ENCODE peak calls at places on chromosome 15, in eight cellular contexts. U is renal cortical epithelial cell; X is CD8-positive, alpha-beta T cell; G is posterior cingulate gyrus; C is activated CD4-positive, alpha-beta T cell treated with anti-CD3 and anti-CD28 coated beads, Interleukin-2, amount 50 U/mL, for 4 hours; O is ovary; J is transverse colon; V is cerebellum. D is an unnamed sample.
A peak's percentile ranks its signal among the peaks of the same experiment; 100 is the strongest.

GRCh38 chr15:79467865-79468586 is 35.9 kb downstream of the MINAR1 start:
- DNase-seq in X (no peak), O (no peak), V (no peak), C (no peak), J (no peak), G (no peak), U (no peak), D (no peak)

GRCh38 chr15:28942046-28942445 is 56.3 kb downstream of the APBA2 start:
- DNase-seq in J (peak; percentile 34), V (no peak), C (peak; percentile 28), X (peak; percentile 34), U (no peak), O (no peak), G (no peak), D (no peak)

GRCh38 chr15:62741106-62741505 is 301.4 kb upstream of the TPM1 start:
- DNase-seq in G (no peak), O (no peak), X (no peak), J (no peak), V (no peak), U (no peak), C (no peak), D (no peak)

GRCh38 chr15:69160976-69161877 is 792 bp downstream of the GLCE start:
- DNase-seq in U (peak; percentile 26), G (peak; percentile 92), X (no peak), O (peak; percentile 31), J (peak; percentile 51), V (peak; percentile 60), C (peak; percentile 5), D (no peak)

GRCh38 chr15:48962662-48963523 is 826 bp downstream of the SHC4 start:
- DNase-seq in X (no peak), U (peak; percentile 34), G (peak; percentile 77), O (no peak), J (no peak), V (peak; percentile 14), C (no peak), D (peak; percentile 28)

GRCh38 chr15:27673766-27674445 is 425.2 kb downstream of the OCA2 start:
- DNase-seq in J (no peak), U (no peak), G (no peak), V (no peak), O (no peak), X (no peak), C (no peak), D (no peak)

GRCh38 chr15:85443593-85444328 is 63.4 kb downstream of the AKAP13 start:
- DNase-seq in U (peak; percentile 99), G (no peak), X (no peak), J (no peak), O (no peak), V (no peak), C (no peak), D (peak; percentile 27)

GRCh38 chr15:91224750-91225380 is 124.8 kb downstream of the SV2B start:
- DNase-seq in J (no peak), U (peak; percentile 17), O (no peak), V (peak; percentile 66), X (no peak), C (no peak), G (no peak), D (peak; percentile 16)

GRCh38 chr15:32831458-32831857 is 113.7 kb downstream of the GREM1 start:
- DNase-seq in G (no peak), U (no peak), J (no peak), C (no peak), O (no peak), V (no peak), X (no peak), D (no peak)

GRCh38 chr15:25242957-25243799 is 195.6 kb downstream of the UBE3A start:
- DNase-seq in J (no peak), O (no peak), X (no peak), U (no peak), V (no peak), G (peak; percentile 43), C (no peak), D (no peak)

GRCh38 chr15:39624806-39625205 is 43.9 kb downstream of the THBS1 start:
- DNase-seq in V (no peak), C (peak; percentile 47), O (peak; percentile 47), X (peak; percentile 57), U (peak; percentile 96), G (no peak), J (peak; percentile 74), D (peak; percentile 89)